ENCODE peak calls at places on chromosomes 6 and 20, in four cellular contexts. J is HL-60, K is H1, Z is HepG2. I is an unnamed sample.

GRCh38 chr20:33653218-33653899 is 8.8 kb upstream of the C20orf144 start:
- DNase-seq in J (peak; percentile 29), Z (peak; percentile 75), K (peak; percentile 86), I (no peak)

GRCh38 chr6:50120300-50120699 is 70.6 kb upstream of the DEFB112 start:
- DNase-seq in K (no peak), J (no peak), Z (no peak), I (no peak)

GRCh38 chr6:116280161-116280959 is 630 bp upstream of the TSPYL1 start:
- DNase-seq in Z (no peak), J (no peak), K (no peak), I (no peak)

GRCh38 chr6:40743690-40744446 is 156.7 kb upstream of the LRFN2 start:
- DNase-seq in J (no peak), K (no peak), Z (no peak), I (no peak)

GRCh38 chr6:7727150-7727950 is 1.5 kb downstream of the BMP6 start:
- DNase-seq in K (peak; percentile 70), Z (no peak), J (no peak), I (no peak)

GRCh38 chr6:5599112-5599511 is 337.8 kb downstream of the FARS2 start:
- DNase-seq in J (no peak), Z (no peak), K (no peak), I (no peak)

GRCh38 chr6:23445157-23445710 is 680.8 kb upstream of the NRSN1 start:
- DNase-seq in Z (no peak), J (no peak), K (no peak), I (no peak)

GRCh38 chr6:5990776-5991175 is 15.9 kb downstream of the NRN1 start:
- DNase-seq in Z (no peak), J (no peak), K (no peak), I (no peak)

GRCh38 chr6:50187212-50188055 is 137.7 kb upstream of the DEFB112 start:
- DNase-seq in K (no peak), Z (no peak), J (no peak), I (no peak)

GRCh38 chr6:148591656-148592055 is 155.2 kb upstream of the UST start:
- DNase-seq in K (no peak), J (no peak), Z (no peak), I (no peak)

GRCh38 chr6:21802611-21802899 is 209.0 kb downstream of the SOX4 start:
- DNase-seq in K (no peak), J (no peak), Z (no peak), I (no peak)

GRCh38 chr20:9311132-9311531 is 203.3 kb upstream of the LAMP5 start:
- DNase-seq in K (no peak), J (no peak), Z (no peak), I (no peak)

GRCh38 chr20:5844063-5844681 is 94.0 kb downstream of the SHLD1 start:
- DNase-seq in Z (peak; percentile 56), J (no peak), K (no peak), I (no peak)

GRCh38 chr6:133630651-133631050 is 258.3 kb upstream of the TCF21 start:
- DNase-seq in J (no peak), K (no peak), Z (no peak), I (no peak)

GRCh38 chr6:52514514-52514913 is 62.3 kb downstream of the TRAM2 start:
- DNase-seq in K (no peak), J (no peak), Z (no peak), I (no peak)

GRCh38 chr6:21972516-21972915 is 324.3 kb downstream of the PRL start:
- DNase-seq in K (no peak), J (no peak), Z (no peak), I (no peak)

GRCh38 chr6:24899647-24900325 is 36.0 kb downstream of the RIPOR2 start:
- DNase-seq in J (no peak), K (no peak), Z (no peak), I (no peak)

GRCh38 chr20:44909872-44910689 is at the start of gene PABPC1L:
- DNase-seq in Z (peak; percentile 78), K (peak; percentile 87), J (peak; percentile 51), I (no peak)

GRCh38 chr6:10759312-10759839 is 11.8 kb downstream of the TMEM14B start:
- DNase-seq in K (no peak), Z (peak; percentile 88), J (peak; percentile 24), I (no peak)

GRCh38 chr6:152720964-152721363 is 23.3 kb downstream of the MYCT1 start:
- DNase-seq in K (no peak), J (no peak), Z (no peak), I (no peak)

GRCh38 chr6:110125361-110125760 is 54.1 kb downstream of the WASF1 start:
- DNase-seq in K (no peak), Z (peak; percentile 2), J (no peak), I (no peak)

GRCh38 chr6:66226099-66226498 is 519.1 kb upstream of the EYS start:
- DNase-seq in J (no peak), Z (no peak), K (no peak), I (no peak)

GRCh38 chr6:46879003-46879402 is 42.7 kb downstream of the ADGRF5 start:
- DNase-seq in K (no peak), J (no peak), Z (no peak), I (no peak)

GRCh38 chr20:22333885-22334545 is 250.4 kb downstream of the FOXA2 start:
- DNase-seq in Z (peak; percentile 71), J (peak; percentile 54), K (peak; percentile 69), I (peak; percentile 32)

GRCh38 chr6:51594981-51595380 is 492.4 kb downstream of the PKHD1 start:
- DNase-seq in K (no peak), J (no peak), Z (no peak), I (no peak)

GRCh38 chr6:130252527-130253237 is 29.9 kb upstream of the SAMD3 start:
- DNase-seq in K (no peak), Z (no peak), J (no peak), I (no peak)

GRCh38 chr6:47134476-47135189 is 92.5 kb upstream of the ADGRF1 start:
- DNase-seq in K (no peak), Z (peak; percentile 91), J (peak; percentile 6), I (no peak)

GRCh38 chr20:8709627-8710026 is 359.3 kb upstream of the PLCB4 start:
- DNase-seq in J (no peak), Z (no peak), K (no peak), I (no peak)

GRCh38 chr6:22928775-22929174 is 359.4 kb downstream of the HDGFL1 start:
- DNase-seq in K (no peak), Z (no peak), J (no peak), I (no peak)

GRCh38 chr20:5731753-5732366 is 18.3 kb upstream of the SHLD1 start:
- DNase-seq in J (peak; percentile 56), K (no peak), Z (no peak), I (peak; percentile 30)

GRCh38 chr6:66717786-66718185 is 1010.8 kb upstream of the EYS start:
- DNase-seq in Z (no peak), K (no peak), J (no peak), I (no peak)

GRCh38 chr6:31922942-31923341 is 4.6 kb upstream of the C2 start:
- DNase-seq in Z (peak; percentile 73), J (peak; percentile 33), K (no peak), I (no peak)

GRCh38 chr6:169853196-169854082 is 102.0 kb downstream of the ERMARD start:
- DNase-seq in K (no peak), J (no peak), Z (no peak), I (no peak)

GRCh38 chr20:38859070-38859690 is 53.7 kb downstream of the PPP1R16B start:
- DNase-seq in Z (no peak), J (peak; percentile 74), K (no peak), I (no peak)

GRCh38 chr6:20117474-20117873 is 94.8 kb downstream of the MBOAT1 start:
- DNase-seq in K (no peak), Z (no peak), J (no peak), I (no peak)

GRCh38 chr6:80974579-80974978 is 777.9 kb downstream of the TENT5A start:
- DNase-seq in Z (no peak), J (no peak), K (no peak), I (no peak)

GRCh38 chr6:17828149-17828548 is 121.4 kb upstream of the NUP153 start:
- DNase-seq in Z (no peak), K (no peak), J (no peak), I (no peak)
- TF ChIP-seq POLR2AphosphoS5 in Z (no peak), K (no peak), J (no peak), I (no peak)

GRCh38 chr6:151534576-151534975 is 40.8 kb downstream of the CCDC170 start:
- DNase-seq in Z (no peak), J (no peak), K (no peak), I (no peak)
- TF ChIP-seq CTCF in Z (no peak), J (no peak), K (no peak), I (no peak)

GRCh38 chr6:3911614-3912336 is 62.6 kb downstream of the FAM50B start:
- DNase-seq in J (no peak), Z (peak; percentile 93), K (peak; percentile 39), I (peak; percentile 47)
- TF ChIP-seq POLR2AphosphoS5 in J (no peak), Z (no peak), K (no peak), I (no peak)

GRCh38 chr6:37741757-37742400 is 44.2 kb upstream of the MDGA1 start:
- DNase-seq in J (no peak), K (peak; percentile 69), Z (peak; percentile 30), I (no peak)
- TF ChIP-seq CTCF in J (no peak), K (peak; percentile 69), Z (peak; percentile 70), I (no peak)

GRCh38 chr6:98875375-98875774 is 41.0 kb downstream of the POU3F2 start:
- DNase-seq in J (no peak), Z (no peak), K (no peak), I (no peak)

GRCh38 chr6:98871821-98872220 is 37.4 kb downstream of the POU3F2 start:
- DNase-seq in Z (no peak), K (no peak), J (no peak), I (no peak)

GRCh38 chr6:98871057-98871456 is 36.7 kb downstream of the POU3F2 start:
- DNase-seq in J (no peak), K (no peak), Z (no peak), I (no peak)
- TF ChIP-seq POLR2AphosphoS5 in J (no peak), K (no peak), Z (no peak), I (no peak)

GRCh38 chr20:59742351-59743095 is 138.2 kb downstream of the PHACTR3 start:
- DNase-seq in Z (no peak), K (no peak), J (no peak), I (no peak)

GRCh38 chr20:59743308-59743707 is 139.0 kb downstream of the PHACTR3 start:
- DNase-seq in Z (no peak), J (no peak), K (no peak), I (no peak)

GRCh38 chr20:59745201-59745600 is 140.9 kb downstream of the PHACTR3 start:
- DNase-seq in K (no peak), Z (no peak), J (no peak), I (no peak)

GRCh38 chr20:59744756-59745155 is 140.4 kb downstream of the PHACTR3 start:
- DNase-seq in Z (no peak), J (no peak), K (no peak), I (no peak)

DNA sequence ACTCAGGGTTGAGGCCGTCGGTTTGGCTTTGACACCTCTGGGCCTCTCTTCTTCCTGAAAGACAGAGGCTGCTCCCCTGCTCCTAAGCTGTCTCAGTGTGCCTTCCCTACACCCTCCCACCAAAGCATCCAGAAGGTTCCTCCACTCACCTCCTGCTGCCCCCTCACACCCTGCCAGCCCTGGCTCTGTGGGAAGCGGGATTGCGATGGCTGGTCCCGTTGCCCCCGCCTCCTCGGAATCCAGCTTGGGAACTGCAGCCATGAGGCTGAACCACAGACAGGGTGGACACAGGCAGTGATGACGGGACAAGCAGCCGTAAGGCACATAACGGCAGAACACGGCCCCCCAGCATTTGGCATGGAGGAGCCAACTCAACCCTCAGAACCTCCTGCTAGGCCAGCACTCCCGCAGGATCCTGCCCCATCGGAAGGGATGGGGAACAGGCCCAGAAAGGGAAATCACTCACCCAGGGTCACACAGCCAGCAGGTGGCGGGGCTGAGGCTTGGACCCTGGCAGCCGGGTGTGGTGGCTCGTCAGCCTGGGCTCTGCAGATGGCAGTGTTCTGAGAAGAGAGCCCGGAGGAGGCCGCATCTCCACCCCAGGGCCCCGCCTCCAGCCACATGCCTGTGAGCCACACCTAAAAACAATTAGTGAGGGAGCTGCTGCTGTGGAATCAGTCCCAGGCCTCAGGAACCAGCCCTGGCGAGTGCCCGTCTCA is 139.6 kb downstream of the PHACTR3 start:
- DNase-seq in J (no peak), K (no peak), Z (no peak), I (no peak)
- TF ChIP-seq CTCF in J (no peak), K (no peak), Z (peak; percentile 30), I (no peak)

I was measured in breast epithelium.